ENCODE peak calls at places on chromosomes 5 and 9, in six cellular contexts. T is lower lobe of right lung, F is mammary epithelial cell, Q is cardiac fibroblast, E is left ventricle myocardium inferior, A is cardiac muscle cell. B is an unnamed sample.

GRCh38 chr9:70382709-70383605 is 31.5 kb downstream of the KLF9 start:
- DNase-seq in T (no peak), F (no peak), Q (no peak), E (no peak), A (no peak), B (no peak)

GRCh38 chr9:95757026-95757425 is 118.5 kb upstream of the ERCC6L2 start:
- DNase-seq in T (no peak), F (peak; percentile 41), Q (peak; percentile 95), E (no peak), A (no peak), B (no peak)

GRCh38 chr5:68339921-68340321 is 124.4 kb downstream of the PIK3R1 start:
- DNase-seq in T (no peak), F (peak; percentile 69), Q (peak; percentile 35), E (no peak), A (no peak), B (no peak)

GRCh38 chr5:55856511-55857246 is 5.5 kb downstream of the IL31RA start:
- DNase-seq in T (no peak), F (no peak), Q (no peak), E (no peak), A (no peak), B (no peak)

GRCh38 chr5:106171132-106171531 is 1499.6 kb downstream of the EFNA5 start:
- DNase-seq in T (no peak), F (no peak), Q (peak; percentile 18), E (no peak), A (no peak), B (no peak)

GRCh38 chr5:159341914-159342313 is 11.6 kb upstream of the IL12B start:
- DNase-seq in T (peak; percentile 76), F (peak; percentile 90), Q (peak; percentile 69), E (peak; percentile 38), A (peak; percentile 45), B (no peak)

GRCh38 chr5:95960802-95961616 is 642 bp downstream of the ELL2 start:
- DNase-seq in T (peak; percentile 92), F (peak; percentile 74), Q (peak; percentile 90), E (peak; percentile 80), A (peak; percentile 88), B (peak; percentile 56)

GRCh38 chr9:136343121-136343883 is 16.0 kb downstream of the GPSM1 start:
- DNase-seq in T (no peak), F (no peak), Q (no peak), E (peak; percentile 82), A (peak; percentile 50), B (no peak)

GRCh38 chr9:116368680-116369079 is 215.1 kb downstream of the PAPPA start:
- DNase-seq in T (no peak), F (no peak), Q (no peak), E (no peak), A (no peak), B (no peak)

GRCh38 chr9:26954050-26954508 is 2.1 kb upstream of the IFT74 start:
- DNase-seq in T (no peak), F (no peak), Q (no peak), E (no peak), A (no peak), B (no peak)

GRCh38 chr9:4139201-4139600 is 160.7 kb downstream of the GLIS3 start:
- DNase-seq in T (no peak), F (no peak), Q (no peak), E (no peak), A (no peak), B (no peak)

GRCh38 chr5:127969651-127970050 is 113.9 kb upstream of the SLC12A2 start:
- DNase-seq in T (no peak), F (no peak), Q (no peak), E (no peak), A (peak; percentile 11), B (no peak)

GRCh38 chr5:172561151-172561550 is 79.9 kb upstream of the NEURL1B start:
- DNase-seq in T (no peak), F (peak; percentile 93), Q (peak; percentile 21), E (no peak), A (no peak), B (no peak)

GRCh38 chr9:105290401-105290800 is 46.0 kb downstream of the SLC44A1 start:
- DNase-seq in T (no peak), F (peak; percentile 82), Q (peak; percentile 60), E (no peak), A (no peak), B (no peak)

GRCh38 chr5:144166696-144167095 is 3.8 kb downstream of the YIPF5 start:
- DNase-seq in T (no peak), F (peak; percentile 17), Q (no peak), E (no peak), A (no peak), B (no peak)

GRCh38 chr5:15252331-15252730 is 247.6 kb upstream of the FBXL7 start:
- DNase-seq in T (no peak), F (no peak), Q (no peak), E (no peak), A (no peak), B (no peak)

GRCh38 chr9:124414612-124415011 is 630 bp downstream of the PSMB7 start:
- DNase-seq in T (no peak), F (no peak), Q (no peak), E (no peak), A (no peak), B (no peak)

GRCh38 chr5:179907570-179908324 is at the start of gene TBC1D9B:
- DNase-seq in T (peak; percentile 82), F (peak; percentile 60), Q (peak; percentile 76), E (peak; percentile 73), A (peak; percentile 83), B (peak; percentile 59)

GRCh38 chr5:74625742-74626241 is 14.7 kb downstream of the ENC1 start:
- DNase-seq in T (no peak), F (peak; percentile 79), Q (peak; percentile 82), E (no peak), A (no peak), B (no peak)

GRCh38 chr5:138725885-138726457 is 27.3 kb upstream of the CTNNA1 start:
- DNase-seq in T (no peak), F (no peak), Q (peak; percentile 17), E (peak; percentile 21), A (no peak), B (peak; percentile 38)

GRCh38 chr5:73944581-73944980 is 318.6 kb downstream of the ARHGEF28 start:
- DNase-seq in T (no peak), F (no peak), Q (no peak), E (no peak), A (no peak), B (no peak)

DNA sequence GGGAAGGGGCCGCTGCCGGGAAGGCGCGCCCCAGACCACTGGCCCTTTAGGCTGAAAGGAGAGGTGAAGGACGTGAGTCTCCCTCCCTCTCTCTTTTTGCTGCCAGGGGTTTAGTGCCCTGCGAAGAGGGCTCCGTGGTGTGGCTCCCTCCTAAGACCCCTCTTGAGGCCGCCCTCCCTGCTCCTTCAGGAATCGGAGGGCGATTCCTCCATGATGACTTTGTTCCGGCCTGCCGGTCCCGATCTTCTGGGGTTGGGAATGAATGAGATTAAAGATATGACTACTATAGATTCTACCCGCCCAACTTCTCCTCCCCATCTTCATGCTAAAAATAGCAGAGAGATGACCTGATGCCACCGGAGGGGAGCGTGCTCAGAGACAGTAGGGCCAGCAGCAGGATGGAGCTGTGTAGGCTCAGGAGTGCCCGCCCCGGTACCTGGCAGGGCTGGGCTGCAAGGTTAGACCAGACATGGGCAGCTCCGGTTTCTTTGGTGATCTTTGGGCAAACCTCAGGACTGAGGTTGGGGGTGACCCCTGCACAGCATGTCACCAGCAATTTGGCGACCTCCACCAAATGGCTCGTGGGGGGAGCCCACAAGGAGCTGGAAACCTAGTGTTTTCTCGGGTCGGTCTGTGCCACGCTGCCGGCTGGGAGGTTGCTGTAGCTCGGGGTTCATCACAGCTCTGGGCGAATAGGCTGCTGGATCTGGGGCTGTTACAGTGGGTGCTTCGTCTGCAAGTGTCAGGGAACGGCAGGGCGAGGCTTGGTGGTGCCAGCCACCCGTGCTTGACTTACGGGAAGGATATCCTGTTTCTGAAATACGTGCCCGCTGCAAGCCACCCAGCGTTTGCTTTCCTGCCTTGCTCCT is 1.7 kb downstream of the OLFM1 start:
- DNase-seq in T (no peak), F (no peak), Q (no peak), E (no peak), A (no peak), B (no peak)
- H3K4me3 ChIP-seq in T (peak overlapping the region; percentile 52), F (no peak overlapping the region), Q (no peak overlapping the region), E (peak overlapping the region; percentile 67), A (no peak overlapping the region), B (peak overlapping the region; percentile 65)

DNA sequence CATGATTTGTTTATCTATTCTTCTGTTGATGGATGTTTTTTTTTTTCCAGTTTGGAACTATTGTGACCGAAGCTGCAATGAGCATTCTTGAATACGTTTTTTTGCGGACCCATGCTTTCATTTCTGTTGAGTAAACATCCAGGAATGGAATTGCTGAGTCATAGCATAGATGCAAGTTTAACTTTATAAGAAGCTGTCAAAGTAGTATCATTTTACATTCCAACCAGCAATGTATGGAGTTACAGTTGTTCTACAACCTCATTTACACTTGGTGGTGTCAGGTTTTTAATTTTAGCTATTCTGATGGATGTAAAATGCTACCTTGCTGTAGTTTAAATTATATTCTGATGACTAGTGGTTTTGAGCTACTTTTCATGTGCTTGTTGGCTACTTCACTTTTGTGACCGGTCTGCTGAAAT is 49.0 kb downstream of the NPR3 start:
- DNase-seq in T (no peak), F (no peak), Q (peak; percentile 76), E (no peak), A (no peak), B (no peak)
- H3K4me3 ChIP-seq in T (no peak overlapping the region), F (no peak overlapping the region), Q (no peak overlapping the region), E (no peak overlapping the region), A (no peak overlapping the region), B (no peak overlapping the region)

GRCh38 chr9:77541600-77541999 is 106.5 kb downstream of the GNA14 start:
- DNase-seq in T (no peak), F (no peak), Q (no peak), E (no peak), A (no peak), B (no peak)
- H3K4me3 ChIP-seq in T (no peak overlapping the region), F (no peak overlapping the region), Q (no peak overlapping the region), E (no peak overlapping the region), A (no peak overlapping the region), B (no peak overlapping the region)

GRCh38 chr5:149414405-149415244 is 35.5 kb upstream of the IL17B start:
- DNase-seq in T (no peak), F (no peak), Q (peak; percentile 89), E (peak; percentile 67), A (no peak), B (no peak)

GRCh38 chr5:149418910-149419531 is 39.9 kb upstream of the IL17B start:
- DNase-seq in T (no peak), F (no peak), Q (no peak), E (no peak), A (no peak), B (no peak)

GRCh38 chr5:149417714-149418368 is 38.7 kb upstream of the IL17B start:
- DNase-seq in T (no peak), F (no peak), Q (no peak), E (no peak), A (no peak), B (no peak)

GRCh38 chr5:149415245-149415967 is 36.3 kb upstream of the IL17B start:
- DNase-seq in T (peak; percentile 22), F (no peak), Q (no peak), E (no peak), A (no peak), B (no peak)

GRCh38 chr5:149416977-149417713 is 38.1 kb upstream of the IL17B start:
- DNase-seq in T (peak; percentile 20), F (no peak), Q (peak; percentile 56), E (no peak), A (peak; percentile 95), B (no peak)
- H3K4me3 ChIP-seq in T (peak overlapping the region; percentile 13), F (no peak overlapping the region), Q (no peak overlapping the region), E (peak overlapping the region; percentile 63), A (no peak overlapping the region), B (no peak overlapping the region)